ENCODE peak calls at places on chromosomes 2 and 18, in nine cellular contexts. U, P, H, G, O, E, C, Z and F are unnamed samples.

GRCh38 chr2:18432999-18433398 is 127.5 kb downstream of the RDH14 start:
- DNase-seq in O (no peak), H (no peak), G (no peak), C (no peak), P (no peak), U (peak), E (no peak), Z (no peak), F (no peak)

GRCh38 chr18:55338955-55339662 is 248.9 kb downstream of the TCF4 start:
- DNase-seq in Z (no peak), E (no peak), G (no peak), O (no peak), H (no peak), C (peak), P (no peak), U (no peak), F (no peak)

GRCh38 chr18:8720141-8720540 is 14.8 kb downstream of the MTCL1 start:
- DNase-seq in C (no peak), E (no peak), Z (no peak), P (no peak), U (no peak), G (no peak), H (no peak), O (no peak), F (no peak)

GRCh38 chr2:168717790-168718502 is 84.5 kb upstream of the NOSTRIN start:
- DNase-seq in P (no peak), G (no peak), C (peak), U (no peak), O (no peak), Z (no peak), E (no peak), H (no peak), F (no peak)

GRCh38 chr2:208782097-208782496 is 375.5 kb downstream of the PTH2R start:
- DNase-seq in G (no peak), O (no peak), U (no peak), Z (no peak), H (no peak), P (no peak), E (no peak), C (no peak), F (no peak)

GRCh38 chr2:191166111-191166755 is 15.4 kb upstream of the STAT4 start:
- DNase-seq in U (no peak), P (no peak), H (no peak), G (no peak), E (no peak), O (no peak), C (peak), Z (no peak), F (no peak)

GRCh38 chr2:241706539-241706938 is 4.7 kb downstream of the ING5 start:
- DNase-seq in U (no peak), G (no peak), C (no peak), Z (no peak), E (no peak), H (no peak), O (no peak), P (no peak), F (no peak)

GRCh38 chr2:203693242-203693879 is 13.1 kb upstream of the CD28 start:
- DNase-seq in U (no peak), G (no peak), O (no peak), E (no peak), C (no peak), Z (no peak), H (no peak), P (no peak), F (no peak)

GRCh38 chr2:49490710-49491109 is 336.4 kb upstream of the FSHR start:
- DNase-seq in U (peak), Z (no peak), H (peak), E (no peak), C (peak), P (no peak), G (no peak), O (peak), F (no peak)

GRCh38 chr2:50791271-50791670 is 240.7 kb downstream of the NRXN1 start:
- DNase-seq in U (no peak), H (no peak), E (no peak), O (no peak), C (no peak), P (no peak), Z (no peak), G (no peak), F (no peak)